ENCODE peak calls at places on chromosomes 11 and 22, in ten cellular contexts. E, I, P, N, C, U, X, Z, K and T are unnamed samples.

GRCh38 chr22:29798318-29798717 is 31.1 kb downstream of the UQCR10 start:
- DNase-seq in E (no peak), I (no peak), P (no peak), N (no peak), C (no peak), U (no peak), X (no peak), Z (no peak), K (no peak), T (no peak)

GRCh38 chr11:118338637-118339061 is 3.9 kb downstream of the CD3D start:
- DNase-seq in E (no peak), I (peak; percentile 91), P (no peak), N (no peak), C (no peak), U (no peak), X (peak; percentile 4), Z (no peak), K (no peak), T (no peak)

GRCh38 chr11:19422257-19422656 is 181.5 kb upstream of the E2F8 start:
- DNase-seq in E (no peak), I (no peak), P (no peak), N (no peak), C (no peak), U (no peak), X (no peak), Z (no peak), K (no peak), T (no peak)

GRCh38 chr22:21646608-21647590 is 4.8 kb downstream of the SDF2L1 start:
- DNase-seq in E (peak; percentile 55), I (peak; percentile 94), P (peak; percentile 77), N (peak; percentile 81), C (no peak), U (peak; percentile 88), X (peak; percentile 32), Z (peak; percentile 75), K (peak; percentile 71), T (no peak)

GRCh38 chr22:40200795-40201194 is 23.1 kb downstream of the TNRC6B start:
- DNase-seq in E (no peak), I (peak; percentile 35), P (no peak), N (no peak), C (no peak), U (no peak), X (no peak), Z (no peak), K (no peak), T (no peak)

GRCh38 chr11:117634756-117635593 is 162.0 kb downstream of the DSCAML1 start:
- DNase-seq in E (peak; percentile 3), I (no peak), P (no peak), N (peak; percentile 14), C (no peak), U (no peak), X (no peak), Z (peak; percentile 39), K (no peak), T (no peak)

GRCh38 chr22:28395920-28396447 is 283.7 kb downstream of the TTC28 start:
- DNase-seq in E (peak; percentile 78), I (no peak), P (peak; percentile 16), N (no peak), C (peak; percentile 23), U (peak; percentile 66), X (no peak), Z (no peak), K (no peak), T (no peak)

GRCh38 chr22:50157976-50158375 is 12.6 kb upstream of the PANX2 start:
- DNase-seq in E (no peak), I (peak; percentile 79), P (no peak), N (no peak), C (no peak), U (no peak), X (no peak), Z (peak; percentile 87), K (no peak), T (peak; percentile 40)

GRCh38 chr11:90639687-90640086 is 416.8 kb upstream of the CHORDC1 start:
- DNase-seq in E (no peak), I (no peak), P (peak; percentile 1), N (peak; percentile 17), C (no peak), U (no peak), X (no peak), Z (no peak), K (no peak), T (peak; percentile 13)

GRCh38 chr11:17351510-17352176 is at the start of gene NCR3LG1:
- DNase-seq in E (peak; percentile 64), I (peak; percentile 89), P (peak; percentile 45), N (peak; percentile 52), C (no peak), U (peak; percentile 72), X (no peak), Z (peak; percentile 86), K (peak; percentile 15), T (no peak)

GRCh38 chr11:839875-840617 is 2.3 kb downstream of the POLR2L start:
- DNase-seq in E (no peak), I (peak; percentile 46), P (peak; percentile 67), N (no peak), C (no peak), U (no peak), X (no peak), Z (no peak), K (no peak), T (no peak)

GRCh38 chr11:837189-837989 is 4.6 kb downstream of the CD151 start:
- DNase-seq in E (no peak), I (no peak), P (no peak), N (no peak), C (no peak), U (no peak), X (no peak), Z (no peak), K (no peak), T (no peak)

GRCh38 chr11:837990-838307 is 4.4 kb downstream of the POLR2L start:
- DNase-seq in E (no peak), I (no peak), P (no peak), N (no peak), C (no peak), U (no peak), X (no peak), Z (no peak), K (no peak), T (no peak)

GRCh38 chr11:839280-839623 is 3.1 kb downstream of the POLR2L start:
- DNase-seq in E (no peak), I (no peak), P (no peak), N (no peak), C (no peak), U (no peak), X (no peak), Z (no peak), K (no peak), T (no peak)

DNA sequence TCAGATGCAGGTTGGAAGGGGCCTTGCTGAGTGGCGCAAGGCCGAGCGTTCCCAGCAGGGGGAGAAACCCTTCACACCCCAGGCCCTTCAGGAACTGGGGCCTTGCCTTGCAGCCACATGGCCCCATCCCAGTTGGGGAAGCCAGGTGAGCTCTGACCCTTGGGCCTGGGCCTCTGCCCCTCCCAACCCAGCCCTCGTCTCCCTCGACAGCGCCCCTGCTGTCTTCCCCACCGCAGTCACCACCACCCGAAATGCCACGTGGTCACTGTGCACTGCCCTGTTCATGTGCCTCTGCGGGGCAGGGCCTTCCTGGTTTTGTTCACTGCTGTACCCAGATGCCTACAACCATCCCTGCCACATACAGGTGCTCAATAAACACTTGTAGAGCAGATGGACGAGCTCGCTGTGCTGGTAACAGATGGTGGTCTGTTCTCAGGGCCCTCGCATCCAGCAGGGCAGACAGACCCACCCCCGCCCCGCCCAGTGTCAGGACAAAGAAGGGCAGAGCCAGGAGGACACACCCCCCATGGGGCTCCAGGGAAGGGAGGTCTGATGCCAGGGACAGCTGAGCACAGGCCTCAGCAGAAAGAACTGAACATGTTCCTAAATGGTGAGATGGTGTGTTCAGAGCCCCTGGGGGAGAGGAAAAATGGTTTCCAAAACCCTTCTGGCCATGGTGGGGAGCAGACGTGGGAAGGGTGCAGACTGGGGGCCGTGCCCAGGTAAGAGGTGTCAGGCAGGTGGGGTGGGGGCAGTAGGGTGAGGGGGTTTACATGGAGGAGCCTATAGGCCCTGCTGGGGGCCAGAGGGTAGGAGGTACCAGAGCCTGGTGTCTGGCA is 3.7 kb downstream of the POLR2L start:
- DNase-seq in E (no peak), I (no peak), P (peak; percentile 86), N (no peak), C (no peak), U (peak; percentile 39), X (no peak), Z (no peak), K (no peak), T (no peak)
- TF ChIP-seq CTCF in E (peak; percentile 18), I (peak; percentile 23), P (peak; percentile 35), N (peak; percentile 60), C (peak; percentile 33), U (peak; percentile 31), X (no peak), Z (no peak), K (no peak), T (no peak)

DNA sequence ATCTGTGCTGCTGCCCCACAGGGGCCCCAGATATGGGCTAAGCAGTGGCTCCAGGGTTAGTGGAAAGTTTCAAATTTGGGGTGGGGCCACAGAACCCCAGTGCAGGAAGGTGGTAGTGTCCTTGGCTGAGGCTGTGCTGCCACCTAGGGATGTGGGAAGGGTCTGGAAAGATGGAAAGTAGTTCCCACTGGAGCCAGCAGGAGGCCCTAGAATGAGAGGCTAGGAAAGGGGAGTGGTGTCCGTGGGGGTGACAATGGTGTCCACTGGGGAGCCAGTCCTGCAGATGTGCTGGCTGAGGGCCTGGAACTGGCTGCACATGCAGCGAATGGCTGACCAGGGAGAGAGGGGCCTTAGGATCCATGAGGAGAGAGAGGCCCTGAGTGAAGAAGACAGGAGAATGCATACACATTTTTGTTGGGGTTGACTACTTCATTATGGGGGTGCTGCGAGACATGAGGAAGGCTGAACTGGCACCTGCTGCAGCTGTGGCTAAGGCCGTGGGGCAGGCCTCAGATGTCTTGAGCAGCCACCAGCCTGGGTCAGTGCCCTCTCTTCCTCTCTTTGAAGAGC is 21.1 kb downstream of the RFPL3 start:
- DNase-seq in E (peak; percentile 12), I (peak; percentile 53), P (peak; percentile 56), N (peak; percentile 29), C (no peak), U (no peak), X (no peak), Z (no peak), K (no peak), T (peak; percentile 18)
- TF ChIP-seq CTCF in E (peak; percentile 57), I (peak; percentile 71), P (peak; percentile 51), N (peak; percentile 91), C (peak; percentile 56), U (peak; percentile 43), X (peak; percentile 27), Z (peak; percentile 52), K (peak; percentile 5), T (peak; percentile 22)

DNA sequence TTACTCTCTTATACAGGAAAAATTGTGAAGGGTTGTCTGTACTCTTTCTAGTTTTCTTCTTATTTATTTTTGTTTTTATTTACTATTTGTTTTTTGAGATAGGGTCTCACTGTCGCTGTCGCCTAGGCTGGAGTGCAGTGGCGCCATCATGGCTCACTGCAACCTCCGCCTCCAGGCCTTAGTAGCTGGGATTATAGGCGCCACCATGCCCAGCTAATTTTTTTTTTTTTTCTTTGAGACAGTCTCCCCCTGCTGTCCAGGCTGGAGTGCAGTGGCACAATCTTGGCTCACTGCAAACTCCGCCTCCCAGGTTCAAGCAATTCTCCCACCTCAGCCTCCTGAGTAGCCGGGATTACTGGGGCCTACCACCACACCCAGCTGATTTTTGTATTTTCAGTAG is 18.4 kb downstream of the CUL5 start:
- DNase-seq in E (no peak), I (no peak), P (peak; percentile 13), N (no peak), C (no peak), U (no peak), X (no peak), Z (no peak), K (no peak), T (no peak)
- TF ChIP-seq CTCF in E (no peak), I (no peak), P (peak; percentile 12), N (peak; percentile 26), C (no peak), U (no peak), X (no peak), Z (no peak), K (no peak), T (peak; percentile 11)

GRCh38 chr11:94876645-94877445 is 96.5 kb downstream of the CWC15 start:
- DNase-seq in E (peak; percentile 97), I (peak; percentile 74), P (peak; percentile 72), N (peak; percentile 98), C (peak; percentile 92), U (peak; percentile 93), X (no peak), Z (peak; percentile 76), K (peak; percentile 54), T (peak; percentile 88)
- TF ChIP-seq CTCF in E (peak; percentile 43), I (no peak), P (peak; percentile 19), N (peak; percentile 58), C (peak; percentile 59), U (peak; percentile 36), X (no peak), Z (peak; percentile 36), K (peak; percentile 12), T (no peak)